ENCODE peak calls at places on chromosomes 5 and 9, in five cellular contexts. One of them, this sample, is unnamed.
A peak's percentile ranks its signal among the peaks of the same experiment; 100 is the strongest.

GRCh38 chr9:9498846-9499245 is 1114.0 kb downstream of the PTPRD start:
- DNase-seq in CD8-positive, alpha-beta memory T cell: no peak
- DNase-seq in A549: no peak
- DNase-seq in foreskin fibroblast: no peak
- DNase-seq in HCT116: no peak
- DNase-seq in this sample: no peak

GRCh38 chr9:28583832-28584231 is 1010.6 kb upstream of the C9orf72 start:
- DNase-seq in foreskin fibroblast: no peak
- DNase-seq in A549: no peak
- DNase-seq in CD8-positive, alpha-beta memory T cell: no peak
- DNase-seq in HCT116: no peak
- DNase-seq in this sample: no peak

GRCh38 chr9:83472221-83472665 is 66.0 kb downstream of the FRMD3 start:
- DNase-seq in A549: peak; percentile 65
- DNase-seq in HCT116: no peak
- DNase-seq in CD8-positive, alpha-beta memory T cell: no peak
- DNase-seq in foreskin fibroblast: peak; percentile 85
- DNase-seq in this sample: no peak

GRCh38 chr9:7209990-7210389 is 452.2 kb downstream of the KDM4C start:
- DNase-seq in A549: no peak
- DNase-seq in HCT116: no peak
- DNase-seq in foreskin fibroblast: no peak
- DNase-seq in CD8-positive, alpha-beta memory T cell: no peak
- DNase-seq in this sample: no peak

GRCh38 chr5:56303511-56303910 is 70.4 kb upstream of the ANKRD55 start:
- DNase-seq in CD8-positive, alpha-beta memory T cell: no peak
- DNase-seq in A549: no peak
- DNase-seq in foreskin fibroblast: no peak
- DNase-seq in HCT116: no peak
- DNase-seq in this sample: no peak

GRCh38 chr5:52727568-52727967 is 60.1 kb upstream of the ITGA1 start:
- DNase-seq in CD8-positive, alpha-beta memory T cell: no peak
- DNase-seq in HCT116: no peak
- DNase-seq in A549: no peak
- DNase-seq in foreskin fibroblast: peak; percentile 68
- DNase-seq in this sample: no peak

GRCh38 chr9:6968271-6968670 is 210.5 kb downstream of the KDM4C start:
- DNase-seq in CD8-positive, alpha-beta memory T cell: no peak
- DNase-seq in A549: no peak
- DNase-seq in HCT116: no peak
- DNase-seq in foreskin fibroblast: peak; percentile 28
- DNase-seq in this sample: no peak

GRCh38 chr9:133943781-133944745 is 48.1 kb downstream of the VAV2 start:
- DNase-seq in foreskin fibroblast: no peak
- DNase-seq in A549: no peak
- DNase-seq in CD8-positive, alpha-beta memory T cell: peak; percentile 47
- DNase-seq in HCT116: no peak
- DNase-seq in this sample: no peak

GRCh38 chr9:71131145-71131544 is 9.7 kb upstream of the TRPM3 start:
- DNase-seq in HCT116: no peak
- DNase-seq in CD8-positive, alpha-beta memory T cell: no peak
- DNase-seq in foreskin fibroblast: no peak
- DNase-seq in A549: no peak
- DNase-seq in this sample: no peak

GRCh38 chr5:143770430-143770829 is 41.5 kb upstream of the HMHB1 start:
- DNase-seq in HCT116: no peak
- DNase-seq in foreskin fibroblast: no peak
- DNase-seq in A549: no peak
- DNase-seq in CD8-positive, alpha-beta memory T cell: no peak
- DNase-seq in this sample: peak; percentile 6

GRCh38 chr5:169805527-169805934 is 168.5 kb downstream of the DOCK2 start:
- DNase-seq in CD8-positive, alpha-beta memory T cell: no peak
- DNase-seq in A549: no peak
- DNase-seq in foreskin fibroblast: no peak
- DNase-seq in HCT116: no peak
- DNase-seq in this sample: no peak

GRCh38 chr5:67773439-67773988 is 442.0 kb upstream of the PIK3R1 start:
- DNase-seq in A549: no peak
- DNase-seq in HCT116: peak; percentile 50
- DNase-seq in foreskin fibroblast: peak; percentile 65
- DNase-seq in CD8-positive, alpha-beta memory T cell: no peak
- DNase-seq in this sample: no peak
- H3K4me3 ChIP-seq in A549: no peak overlapping the region
- H3K4me3 ChIP-seq in HCT116: no peak overlapping the region
- H3K4me3 ChIP-seq in foreskin fibroblast: no peak overlapping the region
- H3K4me3 ChIP-seq in CD8-positive, alpha-beta memory T cell: no peak overlapping the region
- H3K4me3 ChIP-seq in this sample: no peak overlapping the region

GRCh38 chr9:69805962-69806633 is 14.5 kb upstream of the CFAP95 start:
- DNase-seq in CD8-positive, alpha-beta memory T cell: no peak
- DNase-seq in foreskin fibroblast: no peak
- DNase-seq in A549: no peak
- DNase-seq in HCT116: no peak
- DNase-seq in this sample: no peak

GRCh38 chr9:69811329-69811989 is 9.2 kb upstream of the CFAP95 start:
- DNase-seq in CD8-positive, alpha-beta memory T cell: no peak
- DNase-seq in A549: no peak
- DNase-seq in HCT116: no peak
- DNase-seq in foreskin fibroblast: no peak
- DNase-seq in this sample: no peak

GRCh38 chr9:69809304-69809863 is 11.2 kb upstream of the CFAP95 start:
- DNase-seq in foreskin fibroblast: peak; percentile 59
- DNase-seq in CD8-positive, alpha-beta memory T cell: no peak
- DNase-seq in HCT116: peak; percentile 7
- DNase-seq in A549: no peak
- DNase-seq in this sample: peak; percentile 25

GRCh38 chr9:69801994-69802393 is 18.6 kb upstream of the CFAP95 start:
- DNase-seq in CD8-positive, alpha-beta memory T cell: no peak
- DNase-seq in foreskin fibroblast: peak; percentile 31
- DNase-seq in HCT116: no peak
- DNase-seq in A549: peak; percentile 37
- DNase-seq in this sample: no peak

DNA sequence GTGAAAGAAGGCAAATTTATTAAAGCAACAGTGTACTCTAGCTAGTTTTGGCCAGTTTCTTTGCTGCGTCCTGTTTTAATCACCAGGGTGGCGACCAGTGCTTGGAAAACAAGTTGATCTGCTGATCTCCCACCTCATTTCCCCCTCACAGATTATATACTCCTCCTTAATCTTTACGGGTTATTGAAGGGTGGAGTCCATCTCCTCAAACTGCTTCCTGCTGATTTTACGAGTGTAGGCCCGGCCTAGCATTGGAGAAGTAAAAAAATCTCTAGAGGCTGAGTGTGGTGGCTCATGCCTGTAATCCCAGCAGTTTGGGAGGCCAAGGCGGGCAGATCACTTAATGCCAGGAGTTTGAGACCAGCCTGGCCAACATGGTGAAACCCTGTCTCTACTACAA is 14.0 kb upstream of the CFAP95 start:
- DNase-seq in CD8-positive, alpha-beta memory T cell: no peak
- DNase-seq in foreskin fibroblast: no peak
- DNase-seq in A549: no peak
- DNase-seq in HCT116: no peak
- DNase-seq in this sample: no peak
- H3K4me3 ChIP-seq in CD8-positive, alpha-beta memory T cell: no peak overlapping the region
- H3K4me3 ChIP-seq in foreskin fibroblast: no peak overlapping the region
- H3K4me3 ChIP-seq in A549: no peak overlapping the region
- H3K4me3 ChIP-seq in HCT116: no peak overlapping the region
- H3K4me3 ChIP-seq in this sample: no peak overlapping the region

DNA sequence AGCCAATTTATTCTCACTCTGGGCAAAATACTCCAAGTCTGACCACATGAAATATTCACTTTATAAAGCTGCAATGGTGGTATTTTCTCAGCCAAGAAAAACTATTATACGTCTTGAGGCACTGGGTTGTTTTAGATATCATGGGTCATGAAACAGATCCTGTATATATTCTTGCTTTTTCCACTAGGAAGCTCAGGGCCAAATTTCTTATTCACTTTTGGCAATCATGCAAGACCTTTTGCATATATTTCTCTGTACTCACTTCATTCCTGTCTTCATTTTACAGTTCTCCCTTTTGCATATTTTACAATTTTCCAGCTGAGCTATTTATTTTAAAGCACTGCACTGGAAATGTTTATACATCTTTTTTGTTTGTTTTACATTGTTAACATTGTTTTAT is 49.8 kb downstream of the GABBR2 start:
- DNase-seq in A549: no peak
- DNase-seq in foreskin fibroblast: peak; percentile 5
- DNase-seq in HCT116: no peak
- DNase-seq in CD8-positive, alpha-beta memory T cell: no peak
- DNase-seq in this sample: no peak
- H3K4me3 ChIP-seq in A549: no peak overlapping the region
- H3K4me3 ChIP-seq in foreskin fibroblast: no peak overlapping the region
- H3K4me3 ChIP-seq in HCT116: no peak overlapping the region
- H3K4me3 ChIP-seq in CD8-positive, alpha-beta memory T cell: no peak overlapping the region
- H3K4me3 ChIP-seq in this sample: no peak overlapping the region

GRCh38 chr9:92097997-92098482 is 17.2 kb downstream of the SPTLC1 start:
- DNase-seq in foreskin fibroblast: peak; percentile 35
- DNase-seq in A549: no peak
- DNase-seq in HCT116: peak; percentile 93
- DNase-seq in CD8-positive, alpha-beta memory T cell: peak; percentile 59
- DNase-seq in this sample: no peak
- H3K4me3 ChIP-seq in foreskin fibroblast: no peak overlapping the region
- H3K4me3 ChIP-seq in A549: no peak overlapping the region
- H3K4me3 ChIP-seq in HCT116: no peak overlapping the region
- H3K4me3 ChIP-seq in CD8-positive, alpha-beta memory T cell: no peak overlapping the region
- H3K4me3 ChIP-seq in this sample: no peak overlapping the region

GRCh38 chr9:116870566-116870965 is 183.5 kb downstream of the TRIM32 start:
- DNase-seq in CD8-positive, alpha-beta memory T cell: no peak
- DNase-seq in HCT116: peak; percentile 63
- DNase-seq in foreskin fibroblast: no peak
- DNase-seq in A549: peak; percentile 77
- DNase-seq in this sample: no peak
- H3K4me3 ChIP-seq in CD8-positive, alpha-beta memory T cell: no peak overlapping the region
- H3K4me3 ChIP-seq in HCT116: no peak overlapping the region
- H3K4me3 ChIP-seq in foreskin fibroblast: no peak overlapping the region
- H3K4me3 ChIP-seq in A549: no peak overlapping the region
- H3K4me3 ChIP-seq in this sample: no peak overlapping the region

GRCh38 chr5:168740055-168740820 is 161.1 kb upstream of the PANK3 start:
- DNase-seq in A549: no peak
- DNase-seq in HCT116: no peak
- DNase-seq in foreskin fibroblast: no peak
- DNase-seq in CD8-positive, alpha-beta memory T cell: no peak
- DNase-seq in this sample: no peak
- H3K4me3 ChIP-seq in A549: no peak overlapping the region
- H3K4me3 ChIP-seq in HCT116: no peak overlapping the region
- H3K4me3 ChIP-seq in foreskin fibroblast: no peak overlapping the region
- H3K4me3 ChIP-seq in CD8-positive, alpha-beta memory T cell: no peak overlapping the region
- H3K4me3 ChIP-seq in this sample: no peak overlapping the region

GRCh38 chr9:94644543-94644942 is 5.2 kb upstream of the FBP1 start:
- DNase-seq in CD8-positive, alpha-beta memory T cell: no peak
- DNase-seq in foreskin fibroblast: no peak
- DNase-seq in HCT116: no peak
- DNase-seq in A549: no peak
- DNase-seq in this sample: no peak

GRCh38 chr9:94643746-94644145 is 4.4 kb upstream of the FBP1 start:
- DNase-seq in CD8-positive, alpha-beta memory T cell: no peak
- DNase-seq in foreskin fibroblast: no peak
- DNase-seq in A549: no peak
- DNase-seq in HCT116: no peak
- DNase-seq in this sample: no peak

GRCh38 chr9:94648191-94648590 is 8.9 kb upstream of the FBP1 start:
- DNase-seq in foreskin fibroblast: no peak
- DNase-seq in HCT116: no peak
- DNase-seq in CD8-positive, alpha-beta memory T cell: no peak
- DNase-seq in A549: no peak
- DNase-seq in this sample: no peak

GRCh38 chr9:94643176-94643575 is 3.9 kb upstream of the FBP1 start:
- DNase-seq in HCT116: no peak
- DNase-seq in A549: no peak
- DNase-seq in CD8-positive, alpha-beta memory T cell: no peak
- DNase-seq in foreskin fibroblast: no peak
- DNase-seq in this sample: no peak

DNA sequence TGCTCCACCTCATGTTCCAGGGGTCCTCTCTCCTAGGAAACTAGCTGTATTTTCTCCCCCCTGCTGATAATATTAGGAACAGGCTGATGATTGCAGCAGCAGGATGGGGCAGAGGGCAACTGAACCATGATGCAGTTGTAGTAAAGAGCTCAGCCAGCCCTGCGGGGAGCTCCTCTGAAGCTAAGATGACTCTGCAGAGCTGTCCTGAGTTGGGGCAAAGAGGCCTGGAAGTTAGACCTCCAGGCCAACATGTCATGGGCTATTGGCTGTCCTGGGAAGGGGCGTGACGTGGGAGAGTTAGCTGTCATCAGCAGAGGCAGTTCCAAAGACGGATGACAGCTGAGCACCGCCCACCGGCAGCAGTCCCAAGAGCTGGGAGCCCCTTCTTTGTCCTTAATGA is 6.6 kb upstream of the FBP1 start:
- DNase-seq in HCT116: no peak
- DNase-seq in foreskin fibroblast: no peak
- DNase-seq in A549: no peak
- DNase-seq in CD8-positive, alpha-beta memory T cell: no peak
- DNase-seq in this sample: no peak
- H3K4me3 ChIP-seq in HCT116: no peak overlapping the region
- H3K4me3 ChIP-seq in foreskin fibroblast: no peak overlapping the region
- H3K4me3 ChIP-seq in A549: no peak overlapping the region
- H3K4me3 ChIP-seq in CD8-positive, alpha-beta memory T cell: no peak overlapping the region
- H3K4me3 ChIP-seq in this sample: no peak overlapping the region

DNA sequence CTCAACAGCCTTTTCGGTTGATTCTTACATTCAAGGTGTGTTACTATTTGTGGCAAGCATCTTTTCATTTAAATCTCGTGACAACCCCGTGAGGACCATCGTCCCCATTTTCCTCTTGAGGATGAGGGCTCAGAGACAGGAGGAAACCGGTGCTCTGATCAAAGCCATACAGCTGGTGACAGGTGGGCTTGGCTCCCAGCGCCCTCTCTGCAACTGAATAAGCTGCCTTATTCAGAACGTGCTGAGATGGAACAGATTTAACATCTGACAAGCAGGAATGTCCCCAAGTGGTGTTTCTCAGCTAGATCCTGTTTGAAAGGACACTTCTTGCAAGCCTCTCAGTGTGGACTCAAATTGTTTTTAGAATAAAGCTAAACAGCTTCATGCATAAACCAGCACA is 22.2 kb upstream of the MAPK9 start:
- DNase-seq in A549: no peak
- DNase-seq in CD8-positive, alpha-beta memory T cell: no peak
- DNase-seq in foreskin fibroblast: no peak
- DNase-seq in HCT116: no peak
- DNase-seq in this sample: peak; percentile 42
- H3K4me3 ChIP-seq in A549: no peak overlapping the region
- H3K4me3 ChIP-seq in CD8-positive, alpha-beta memory T cell: no peak overlapping the region
- H3K4me3 ChIP-seq in foreskin fibroblast: no peak overlapping the region
- H3K4me3 ChIP-seq in HCT116: no peak overlapping the region
- H3K4me3 ChIP-seq in this sample: peak overlapping the region; percentile 59

DNA sequence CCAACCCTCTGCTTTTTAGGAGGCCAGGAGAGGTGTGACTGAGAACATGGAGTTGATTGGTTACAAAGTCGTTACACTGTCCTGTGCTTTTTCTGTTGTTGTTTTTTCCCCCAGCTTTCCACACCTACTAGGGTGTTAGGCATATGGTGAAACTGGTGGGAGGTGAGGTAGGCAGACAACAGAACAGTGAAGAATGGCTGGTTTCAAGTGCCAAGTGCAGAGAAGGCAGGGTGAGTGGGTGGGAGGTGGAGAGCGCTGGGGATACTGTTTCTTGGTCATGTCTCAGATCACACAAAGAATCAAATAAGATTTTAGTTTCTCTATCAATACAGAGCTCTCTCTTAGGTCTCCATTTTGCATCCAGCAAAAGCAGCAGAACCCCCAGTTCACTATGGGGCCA is 2.2 kb upstream of the SPTAN1 start:
- DNase-seq in HCT116: no peak
- DNase-seq in CD8-positive, alpha-beta memory T cell: no peak
- DNase-seq in A549: no peak
- DNase-seq in foreskin fibroblast: no peak
- DNase-seq in this sample: no peak
- H3K4me3 ChIP-seq in HCT116: no peak overlapping the region
- H3K4me3 ChIP-seq in CD8-positive, alpha-beta memory T cell: no peak overlapping the region
- H3K4me3 ChIP-seq in A549: no peak overlapping the region
- H3K4me3 ChIP-seq in foreskin fibroblast: no peak overlapping the region
- H3K4me3 ChIP-seq in this sample: no peak overlapping the region

This sample was measured in Jurkat, Clone E6-1.